ENCODE peak calls at places on chromosome 22, in ten cellular contexts. H is spleen, S is BE2C, F is HAP-1, K is neuronal stem cell, V is GM23338, Y is left ventricle myocardium inferior, A is IMR-90, G is mesendoderm, Q is NT2/D1. P is an unnamed sample. For H3K27me3 and H3K36me3, the result is how much of the 10 kb centered on the place peaks cover.

GRCh38 chr22:35769974-35770373 is 52.3 kb downstream of the APOL5 start:
- DNase-seq in H (no peak), S (no peak), F (no peak), K (no peak), V (no peak), Y (no peak), A (no peak), G (no peak), Q (no peak), P (no peak)

GRCh38 chr22:35347462-35347861 is 33.4 kb upstream of the HMOX1 start:
- DNase-seq in H (no peak), S (no peak), F (no peak), K (no peak), V (no peak), Y (no peak), A (no peak), G (no peak), Q (no peak), P (no peak)

GRCh38 chr22:46746620-46747019 is 8.6 kb upstream of the CERK start:
- DNase-seq in H (no peak), S (no peak), F (no peak), K (no peak), V (no peak), Y (no peak), A (no peak), G (no peak), Q (no peak), P (no peak)

GRCh38 chr22:31173386-31174145 is 13.6 kb downstream of the RNF185 start:
- DNase-seq in H (no peak), S (no peak), F (no peak), K (no peak), V (no peak), Y (no peak), A (peak), G (peak), Q (no peak), P (no peak)

GRCh38 chr22:35444685-35445399 is 44.9 kb downstream of the MCM5 start:
- DNase-seq in H (no peak), S (no peak), F (no peak), K (no peak), V (no peak), Y (no peak), A (no peak), G (no peak), Q (no peak), P (no peak)

GRCh38 chr22:21106000-21106399 is 60.3 kb downstream of the LRRC74B start:
- DNase-seq in H (no peak), S (no peak), F (no peak), K (no peak), V (no peak), Y (no peak), A (no peak), G (peak), Q (no peak), P (no peak)

GRCh38 chr22:40396882-40397281 is 26.5 kb downstream of the SGSM3 start:
- DNase-seq in H (no peak), S (peak), F (peak), K (peak), V (peak), Y (no peak), A (peak), G (peak), Q (no peak), P (peak)

GRCh38 chr22:43289976-43290663 is 53.1 kb downstream of the SCUBE1 start:
- DNase-seq in H (no peak), S (peak), F (no peak), K (no peak), V (no peak), Y (peak), A (peak), G (no peak), Q (no peak), P (no peak)

GRCh38 chr22:19941365-19942070 is at the start of the genes COMT and TXNRD2:
- DNase-seq in H (peak), S (peak), F (peak), K (no peak), V (peak), Y (peak), A (peak), G (peak), Q (peak), P (peak)

GRCh38 chr22:20110359-20110985 is 5.4 kb upstream of the RANBP1 start:
- DNase-seq in H (peak), S (no peak), F (no peak), K (no peak), V (no peak), Y (peak), A (no peak), G (no peak), Q (no peak), P (no peak)

GRCh38 chr22:41076857-41077256 is 15.5 kb upstream of the EP300 start:
- DNase-seq in H (no peak), S (no peak), F (no peak), K (no peak), V (no peak), Y (no peak), A (no peak), G (no peak), Q (no peak), P (no peak)

DNA sequence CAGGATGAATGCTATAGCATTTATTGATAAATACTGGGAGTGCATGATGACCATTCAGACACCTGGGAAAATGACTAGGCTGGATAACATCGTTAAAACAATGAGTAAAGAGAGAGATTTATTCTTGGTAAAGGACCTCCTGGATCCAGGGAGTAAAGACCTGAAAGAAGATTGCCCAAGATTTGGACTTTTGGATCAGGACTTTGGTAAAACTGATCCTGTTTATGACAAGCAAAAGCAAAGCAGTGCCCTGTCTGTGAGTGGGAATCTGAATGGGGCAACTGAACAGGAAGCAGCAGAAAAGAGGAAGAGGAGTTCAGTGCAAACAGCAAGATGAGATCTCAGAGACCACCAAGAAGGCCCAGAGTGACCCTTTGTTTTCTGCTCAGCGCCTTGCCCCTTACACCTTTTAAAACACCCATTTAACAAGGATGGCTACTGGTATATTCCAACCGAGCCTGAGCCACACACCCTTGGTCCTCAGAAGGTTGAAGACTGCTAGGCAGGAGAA is 121.9 kb downstream of the VPREB1 start:
- DNase-seq in H (no peak), S (no peak), F (no peak), K (no peak), V (no peak), Y (no peak), A (no peak), G (no peak), Q (no peak), P (no peak)
- H3K27me3 ChIP-seq in H (under half), S (under half), F (under half), K (under half), V (half or more), Y (under half), A (under half), G (under half), Q (half or more), P (under half)

GRCh38 chr22:22167791-22168189 is 76.8 kb upstream of the VPREB1 start:
- DNase-seq in H (peak), S (no peak), F (no peak), K (no peak), V (no peak), Y (no peak), A (no peak), G (no peak), Q (no peak), P (no peak)

GRCh38 chr22:22166941-22167713 is 77.5 kb upstream of the VPREB1 start:
- DNase-seq in H (no peak), S (no peak), F (no peak), K (no peak), V (no peak), Y (no peak), A (no peak), G (no peak), Q (no peak), P (no peak)

GRCh38 chr22:22169923-22170322 is 74.7 kb upstream of the VPREB1 start:
- DNase-seq in H (no peak), S (no peak), F (no peak), K (no peak), V (no peak), Y (no peak), A (no peak), G (no peak), Q (no peak), P (no peak)

GRCh38 chr22:22168941-22169867 is 75.4 kb upstream of the VPREB1 start:
- DNase-seq in H (no peak), S (no peak), F (no peak), K (no peak), V (no peak), Y (no peak), A (no peak), G (no peak), Q (no peak), P (no peak)

DNA sequence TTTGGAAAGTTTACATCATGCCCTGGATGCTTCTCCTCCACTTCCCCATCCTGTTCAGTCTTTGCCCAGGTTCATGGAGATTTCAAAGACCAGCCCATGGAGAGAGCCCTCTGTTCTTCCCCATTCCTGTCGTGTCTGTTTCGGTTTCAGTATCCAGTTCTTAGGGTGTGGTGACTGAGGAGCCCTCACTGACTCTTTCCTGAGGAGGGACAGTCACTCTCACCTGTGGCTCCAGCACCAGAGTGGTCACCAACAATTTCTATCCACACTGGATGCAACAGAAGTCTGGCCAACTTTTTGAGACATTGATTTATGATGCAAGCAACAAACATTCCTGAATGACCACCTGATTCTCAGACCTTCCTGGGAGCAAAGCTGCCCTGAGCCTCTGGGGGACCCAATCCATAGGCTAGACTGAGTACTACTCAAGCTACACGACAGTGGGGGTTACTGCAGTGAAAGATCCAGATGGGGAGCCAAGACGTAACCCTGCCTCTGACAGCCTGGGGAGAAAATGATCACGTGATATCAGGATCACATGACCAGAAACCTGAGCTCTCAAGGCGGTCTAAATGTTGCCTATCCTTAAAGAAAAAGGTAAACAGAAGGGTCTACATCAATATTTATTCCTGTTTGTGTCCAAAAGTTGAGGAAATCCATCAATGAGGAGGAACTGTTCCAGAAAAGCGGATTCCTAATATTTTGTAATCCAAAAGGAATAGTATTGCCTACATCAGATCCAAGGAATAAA is 76.2 kb upstream of the VPREB1 start:
- DNase-seq in H (no peak), S (peak), F (peak), K (no peak), V (peak), Y (no peak), A (peak), G (peak), Q (no peak), P (no peak)
- H3K4me3 ChIP-seq in H (peak), S (peak), F (no peak), K (no peak), V (no peak), Y (no peak), A (peak), G (no peak), Q (no peak), P (peak)

GRCh38 chr22:45540122-45540521 is 37.4 kb downstream of the FBLN1 start:
- DNase-seq in H (no peak), S (no peak), F (no peak), K (no peak), V (no peak), Y (no peak), A (no peak), G (no peak), Q (no peak), P (no peak)
- H3K36me3 ChIP-seq in H (under half), S (under half), F (half or more), K (half or more), V (under half), Y (under half), A (half or more), G (under half), Q (half or more), P (under half)

GRCh38 chr22:49852898-49853894 is at the start of gene ZBED4:
- DNase-seq in H (peak), S (peak), F (peak), K (peak), V (peak), Y (peak), A (peak), G (peak), Q (peak), P (peak)

GRCh38 chr22:49850021-49850911 is 3.4 kb upstream of the ZBED4 start:
- DNase-seq in H (peak), S (no peak), F (no peak), K (no peak), V (no peak), Y (no peak), A (no peak), G (no peak), Q (no peak), P (no peak)

GRCh38 chr22:49849161-49850020 is 4.3 kb upstream of the ZBED4 start:
- DNase-seq in H (peak), S (no peak), F (no peak), K (no peak), V (no peak), Y (no peak), A (no peak), G (no peak), Q (no peak), P (no peak)

GRCh38 chr22:49848690-49849160 is 4.9 kb upstream of the ZBED4 start:
- DNase-seq in H (peak), S (no peak), F (no peak), K (no peak), V (no peak), Y (no peak), A (no peak), G (no peak), Q (no peak), P (no peak)

GRCh38 chr22:49850959-49851815 is 2.5 kb upstream of the ZBED4 start:
- DNase-seq in H (peak), S (no peak), F (no peak), K (no peak), V (no peak), Y (no peak), A (no peak), G (no peak), Q (no peak), P (no peak)
- H3K27me3 ChIP-seq in H (under half), S (under half), F (under half), K (under half), V (half or more), Y (under half), A (under half), G (under half), Q (half or more), P (under half)

P was measured in RWPE2.